ENCODE peak calls at places on chromosomes 2 and 18, in nine cellular contexts. J is H54; E is stimulated activated naive CD8-positive, alpha-beta T cell treated with anti-CD3 and anti-CD28 coated beads, Interleukin-15, amount 100 ng/mL, for 72 hours; D is NCI-H1092 treated with DMSO at 0.1 percent for 48 hours; Y is CD8-positive, alpha-beta T cell; W is iris pigment epithelial cell; O is stimulated activated CD4-positive, alpha-beta T cell treated with anti-CD3 and anti-CD28 coated beads, TNF-alpha, amount 100 ng/mL, for 4 hours; G is globus pallidus; I is SK-N-SH. R is an unnamed sample.

GRCh38 chr2:15359716-15360531 is 201.2 kb downstream of the NBAS start:
- DNase-seq in J (peak), E (no peak), D (no peak), Y (no peak), W (peak), O (no peak), G (no peak), I (no peak), R (peak)

GRCh38 chr2:142869461-142870106 is 7.9 kb upstream of the KYNU start:
- DNase-seq in J (no peak), E (no peak), D (no peak), Y (no peak), W (no peak), O (no peak), G (no peak), I (no peak), R (no peak)

GRCh38 chr2:69957970-69958369 is 3.5 kb downstream of the ASPRV1 start:
- DNase-seq in J (no peak), E (no peak), D (peak), Y (no peak), W (no peak), O (no peak), G (no peak), I (no peak), R (no peak)

GRCh38 chr18:3585656-3586509 is 135.9 kb downstream of the TGIF1 start:
- DNase-seq in J (no peak), E (peak), D (peak), Y (peak), W (peak), O (peak), G (peak), I (peak), R (peak)

GRCh38 chr2:164039270-164039669 is 303.5 kb upstream of the FIGN start:
- DNase-seq in J (no peak), E (no peak), D (no peak), Y (no peak), W (no peak), O (no peak), G (no peak), I (no peak), R (no peak)

GRCh38 chr2:199982444-199982843 is 27.1 kb downstream of the MAIP1 start:
- DNase-seq in J (no peak), E (no peak), D (no peak), Y (no peak), W (no peak), O (no peak), G (no peak), I (no peak), R (no peak)

GRCh38 chr2:207226243-207226642 is 60.5 kb upstream of the KLF7 start:
- DNase-seq in J (no peak), E (no peak), D (no peak), Y (no peak), W (no peak), O (no peak), G (no peak), I (no peak), R (no peak)

GRCh38 chr2:134431837-134432437 is 178.1 kb downstream of the MGAT5 start:
- DNase-seq in J (peak), E (no peak), D (no peak), Y (no peak), W (peak), O (no peak), G (no peak), I (no peak), R (no peak)

GRCh38 chr2:135836596-135836995 is 388 bp downstream of the LCT start:
- DNase-seq in J (no peak), E (no peak), D (no peak), Y (no peak), W (no peak), O (no peak), G (no peak), I (no peak), R (no peak)

GRCh38 chr2:142867161-142867560 is 10.3 kb upstream of the KYNU start:
- DNase-seq in J (no peak), E (no peak), D (no peak), Y (no peak), W (no peak), O (no peak), G (no peak), I (no peak), R (no peak)

GRCh38 chr2:179263460-179264237 is 983 bp downstream of the SESTD1 start:
- DNase-seq in J (peak), E (peak), D (peak), Y (no peak), W (peak), O (no peak), G (no peak), I (peak), R (peak)

GRCh38 chr2:181879295-181879694 is 12.2 kb upstream of the ITPRID2 start:
- DNase-seq in J (no peak), E (no peak), D (no peak), Y (no peak), W (no peak), O (no peak), G (no peak), I (no peak), R (no peak)

GRCh38 chr2:156342252-156343095 is 10.0 kb upstream of the NR4A2 start:
- DNase-seq in J (peak), E (peak), D (peak), Y (peak), W (peak), O (peak), G (peak), I (peak), R (peak)

GRCh38 chr18:22230403-22231042 is 61.1 kb downstream of the GATA6 start:
- DNase-seq in J (peak), E (no peak), D (no peak), Y (no peak), W (peak), O (no peak), G (no peak), I (no peak), R (peak)

GRCh38 chr18:22168360-22168921 is 948 bp upstream of the GATA6 start:
- DNase-seq in J (no peak), E (no peak), D (no peak), Y (no peak), W (no peak), O (no peak), G (no peak), I (peak), R (no peak)

GRCh38 chr2:112085916-112086669 is 31.0 kb downstream of the TMEM87B start:
- DNase-seq in J (no peak), E (no peak), D (no peak), Y (no peak), W (no peak), O (no peak), G (no peak), I (no peak), R (no peak)

GRCh38 chr2:237171396-237171795 is 85.7 kb downstream of the COPS8 start:
- DNase-seq in J (peak), E (no peak), D (no peak), Y (no peak), W (peak), O (no peak), G (no peak), I (no peak), R (peak)

GRCh38 chr2:54522624-54523281 is 66.6 kb downstream of the SPTBN1 start:
- DNase-seq in J (no peak), E (peak), D (peak), Y (peak), W (peak), O (peak), G (peak), I (peak), R (peak)

GRCh38 chr2:20231632-20232031 is 6.7 kb upstream of the SDC1 start:
- DNase-seq in J (peak), E (no peak), D (no peak), Y (no peak), W (no peak), O (no peak), G (no peak), I (peak), R (no peak)

GRCh38 chr2:112092286-112093041 is 37.4 kb downstream of the TMEM87B start:
- DNase-seq in J (peak), E (no peak), D (no peak), Y (no peak), W (peak), O (no peak), G (no peak), I (no peak), R (peak)

GRCh38 chr2:241808051-241808450 is 942 bp upstream of the NEU4 start:
- DNase-seq in J (no peak), E (no peak), D (no peak), Y (no peak), W (no peak), O (no peak), G (no peak), I (peak), R (no peak)